ENCODE peak calls at places on chromosomes 3 and 15, in seven cellular contexts. M is cardiac muscle cell, Z is AG09309, T is fibroblast of pulmonary artery, B is psoas muscle, N is endothelial cell, J is DND-41. O is an unnamed sample.

GRCh38 chr15:29676961-29677402 is 145.3 kb downstream of the TJP1 start:
- DNase-seq in Z (no peak), M (no peak), N (no peak), B (no peak), J (no peak), T (peak; percentile 63), O (no peak)

GRCh38 chr15:56236197-56236596 is 7.5 kb downstream of the RFX7 start:
- DNase-seq in N (no peak), Z (no peak), M (no peak), B (no peak), T (no peak), J (no peak), O (no peak)

GRCh38 chr15:63042879-63043340 is 363 bp downstream of the TPM1 start:
- DNase-seq in Z (no peak), T (no peak), M (no peak), N (no peak), J (no peak), B (peak; percentile 36), O (no peak)

GRCh38 chr3:141482250-141482937 is 4.4 kb upstream of the RASA2 start:
- DNase-seq in T (peak; percentile 95), M (no peak), B (no peak), Z (peak; percentile 72), J (no peak), N (no peak), O (peak; percentile 32)

GRCh38 chr3:197019535-197019934 is 10.1 kb downstream of the MELTF start:
- DNase-seq in B (no peak), T (no peak), Z (no peak), J (no peak), N (no peak), M (no peak), O (no peak)

GRCh38 chr3:195761503-195762248 is 40.9 kb downstream of the MUC20 start:
- DNase-seq in M (no peak), J (peak; percentile 71), T (no peak), B (no peak), Z (no peak), N (no peak), O (no peak)

GRCh38 chr3:164416491-164417222 is 661.6 kb downstream of the SI start:
- DNase-seq in M (no peak), T (no peak), Z (peak; percentile 32), B (no peak), J (no peak), N (no peak), O (no peak)

GRCh38 chr15:26087395-26087794 is 224.3 kb upstream of the ATP10A start:
- DNase-seq in T (peak; percentile 3), N (no peak), B (no peak), Z (peak; percentile 11), M (no peak), J (no peak), O (no peak)

GRCh38 chr3:32420138-32420981 is 28.7 kb downstream of the CMTM7 start:
- DNase-seq in J (no peak), T (peak; percentile 48), M (peak; percentile 48), N (no peak), B (no peak), Z (no peak), O (peak; percentile 93)

GRCh38 chr15:60795889-60796288 is 316.9 kb upstream of the ICE2 start:
- DNase-seq in T (no peak), Z (no peak), M (no peak), J (no peak), N (no peak), B (no peak), O (no peak)

GRCh38 chr3:101850327-101851048 is 1.2 kb downstream of the NFKBIZ start:
- DNase-seq in N (no peak), T (peak; percentile 79), Z (peak; percentile 52), B (no peak), J (peak; percentile 33), M (no peak), O (no peak)

GRCh38 chr3:52068055-52068704 is 11.8 kb upstream of the DUSP7 start:
- DNase-seq in J (no peak), Z (no peak), T (no peak), M (no peak), B (no peak), N (no peak), O (no peak)

DNA sequence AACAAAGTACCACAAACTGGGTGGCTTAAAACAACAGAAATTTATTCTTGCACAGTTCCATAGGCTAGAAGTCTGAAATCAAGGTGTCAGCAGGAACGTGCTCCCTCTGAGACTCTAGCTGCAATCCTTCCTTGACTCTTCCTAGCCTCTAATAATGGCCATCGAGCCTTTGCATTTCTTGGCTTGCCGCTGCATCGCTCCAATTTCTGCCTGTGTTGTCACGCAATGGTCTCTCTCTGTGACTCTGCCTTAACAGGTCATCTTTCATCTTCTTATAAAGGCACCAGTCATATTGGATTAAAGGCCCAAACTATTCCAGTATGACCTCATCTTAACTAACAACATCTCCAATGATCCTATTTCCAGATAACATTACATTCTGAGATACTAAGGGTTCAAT is 61.0 kb upstream of the FNDC3B start:
- DNase-seq in N (no peak), T (no peak), Z (no peak), J (no peak), B (no peak), M (no peak), O (no peak)
- TF ChIP-seq CTCF in N (no peak), T (no peak), Z (no peak), J (no peak), B (no peak), M (no peak), O (no peak)

DNA sequence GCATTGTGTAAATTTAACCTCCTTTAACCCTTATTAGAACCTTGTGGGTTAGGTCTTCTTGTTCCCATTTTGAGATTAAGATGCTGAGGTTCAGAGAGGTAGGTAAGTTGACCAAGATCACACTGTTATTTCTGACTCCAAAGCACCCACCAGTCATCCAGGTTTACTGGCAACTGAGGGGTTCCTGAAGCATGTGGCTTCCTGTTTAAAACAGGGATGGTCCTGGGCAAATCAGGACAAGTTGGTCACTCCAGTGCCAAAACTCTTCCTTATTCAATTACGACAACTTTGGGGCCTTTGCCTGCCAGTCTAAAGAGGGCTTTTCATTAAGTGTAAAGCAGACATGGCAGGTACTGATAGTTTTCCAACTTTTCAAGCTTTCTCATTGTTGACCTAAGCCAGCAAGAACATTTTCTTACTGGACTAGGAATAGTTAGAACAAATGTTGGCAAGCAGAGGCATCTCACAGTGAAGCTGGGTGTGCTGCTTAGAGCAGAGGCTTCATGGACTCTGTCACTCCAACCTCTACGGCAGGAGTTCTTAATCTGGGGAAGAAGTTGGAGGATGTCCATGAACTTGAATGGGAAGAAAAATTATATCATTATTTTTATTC is 149.4 kb upstream of the ADAMTS9 start:
- DNase-seq in T (no peak), N (no peak), M (no peak), Z (no peak), J (no peak), B (no peak), O (no peak)
- TF ChIP-seq CTCF in T (no peak), N (no peak), M (no peak), Z (no peak), J (no peak), B (no peak), O (no peak)

DNA sequence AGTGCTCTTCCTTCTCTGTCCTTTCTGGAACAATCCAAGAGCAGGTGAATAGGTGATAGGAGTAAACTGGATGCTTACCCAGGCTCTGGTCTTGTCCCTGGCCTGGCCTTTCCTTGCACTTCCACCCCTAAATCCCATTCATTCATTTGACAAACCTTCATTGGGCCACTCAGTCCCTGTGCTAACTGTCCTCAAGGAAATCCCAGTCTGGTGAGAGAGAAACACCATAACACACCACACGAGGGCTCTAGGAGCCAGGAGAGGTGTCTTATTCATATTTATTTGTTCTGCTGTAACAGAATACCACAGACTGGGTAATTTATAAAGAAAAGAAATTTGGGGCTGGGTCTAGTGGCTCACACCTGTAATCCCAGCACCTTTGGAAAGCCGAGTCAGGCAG is 22.8 kb downstream of the EFCC1 start:
- DNase-seq in Z (no peak), M (no peak), T (peak; percentile 28), N (no peak), J (no peak), B (no peak), O (peak; percentile 60)
- TF ChIP-seq CTCF in Z (peak; percentile 37), M (peak; percentile 7), T (peak; percentile 16), N (no peak), J (no peak), B (no peak), O (peak; percentile 34)

GRCh38 chr3:118675305-118675704 is 359.3 kb downstream of the IGSF11 start:
- DNase-seq in Z (no peak), J (no peak), M (no peak), N (no peak), B (no peak), T (no peak), O (no peak)

DNA sequence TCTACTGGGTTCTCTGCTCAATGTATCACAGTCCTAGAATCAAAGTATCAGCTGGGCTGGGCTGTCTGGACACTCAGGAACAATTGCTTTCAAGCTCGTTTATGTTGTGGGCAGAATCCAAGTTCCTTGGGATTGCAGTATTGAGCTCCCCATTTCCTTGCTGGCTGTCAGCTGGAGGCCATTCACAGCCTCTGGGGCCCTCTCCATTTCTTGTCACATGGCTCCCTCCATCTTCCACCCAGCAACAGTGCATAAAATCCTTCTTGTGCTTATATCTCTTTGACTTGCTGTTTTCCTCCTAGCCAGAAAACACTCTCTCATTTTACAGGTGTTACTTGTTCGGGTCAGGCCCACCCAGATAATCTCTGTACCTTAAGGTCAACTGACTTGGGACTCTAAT is 363.5 kb downstream of the IGSF11 start:
- DNase-seq in Z (no peak), M (no peak), B (no peak), T (no peak), J (no peak), N (no peak), O (no peak)
- TF ChIP-seq CTCF in Z (no peak), M (no peak), B (no peak), T (no peak), J (no peak), N (no peak), O (no peak)

DNA sequence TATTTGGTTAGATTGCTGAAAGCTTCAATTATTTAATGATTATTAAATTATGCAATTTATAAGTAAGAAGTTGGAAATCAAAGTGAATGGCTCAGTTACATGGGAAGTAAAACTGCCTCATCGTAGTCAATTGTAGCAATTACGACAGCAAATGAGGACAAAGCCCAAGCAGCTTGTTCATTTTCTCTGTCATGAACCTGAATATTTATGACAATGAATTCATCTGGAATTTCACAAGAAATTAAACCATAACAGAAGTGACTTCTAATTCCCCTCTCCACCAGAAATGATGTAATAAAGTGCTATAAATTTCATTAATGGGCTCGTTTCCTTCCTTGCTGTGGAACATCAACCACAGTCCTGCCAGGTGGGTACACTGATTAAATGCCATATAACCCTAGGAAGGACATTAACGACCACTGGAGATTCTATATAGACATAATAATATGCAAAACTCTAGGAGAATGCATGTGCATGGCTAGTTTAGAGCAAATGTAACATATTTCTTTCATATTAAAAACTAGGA is 273.8 kb upstream of the DCBLD2 start:
- DNase-seq in B (no peak), N (no peak), M (no peak), Z (peak; percentile 18), J (no peak), T (no peak), O (no peak)
- TF ChIP-seq CTCF in B (no peak), N (no peak), M (no peak), Z (no peak), J (no peak), T (no peak), O (no peak)

DNA sequence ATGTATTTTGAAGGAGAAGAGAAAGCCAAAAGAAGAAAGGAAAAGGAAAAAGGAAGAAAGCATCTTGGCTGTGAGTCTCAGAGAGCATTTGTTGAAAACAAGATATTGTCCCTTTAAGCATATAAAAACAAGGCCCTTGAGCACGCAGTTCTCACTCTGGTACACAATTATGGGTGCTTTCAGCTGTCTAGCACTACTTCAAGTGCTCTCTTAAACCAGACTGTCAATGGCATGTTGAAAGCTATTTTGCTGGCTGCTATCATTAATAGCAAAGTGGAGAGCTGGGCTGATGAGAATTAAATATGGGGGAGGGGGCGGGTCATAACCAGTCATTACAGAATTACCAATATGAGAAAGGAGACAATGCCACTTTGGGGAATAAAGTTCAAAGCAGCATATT is 9.3 kb downstream of the TLE3 start:
- DNase-seq in N (no peak), T (no peak), J (no peak), M (peak; percentile 84), Z (no peak), B (no peak), O (no peak)
- TF ChIP-seq CTCF in N (no peak), T (no peak), J (no peak), M (no peak), Z (no peak), B (no peak), O (no peak)